ENCODE peak calls at places on chromosomes 6 and 20, in ten cellular contexts. E is K562; T is tibial nerve; X is aorta; G is tibial artery; M is CD8-positive, alpha-beta T cell; C is heart right ventricle; N is H9; S is A549; K is small intestine. U is an unnamed sample. For H3K9me3, the result is how much of the 10 kb centered on the place peaks cover.

GRCh38 chr6:30610065-30610464 is 7.0 kb downstream of the PPP1R10 start:
- DNase-seq in G (no peak), C (no peak), M (no peak), E (no peak), N (no peak), T (no peak), X (no peak), S (no peak), K (no peak), U (no peak)

GRCh38 chr6:6915813-6916547 is 191.8 kb upstream of the RREB1 start:
- DNase-seq in T (peak), G (peak), M (no peak), S (no peak), C (peak), X (no peak), E (no peak), K (peak), N (no peak), U (no peak)

GRCh38 chr6:68689910-68690309 is 54.8 kb downstream of the ADGRB3 start:
- DNase-seq in T (no peak), N (no peak), E (no peak), S (no peak), C (no peak), K (no peak), M (no peak), G (no peak), X (no peak), U (no peak)

GRCh38 chr6:93282521-93283031 is 136.8 kb downstream of the EPHA7 start:
- DNase-seq in M (no peak), T (no peak), C (peak), N (no peak), E (no peak), X (peak), G (no peak), S (no peak), K (no peak), U (no peak)

GRCh38 chr20:44911264-44911921 is 1.5 kb downstream of the PABPC1L start:
- DNase-seq in N (peak), G (no peak), K (no peak), T (peak), M (no peak), S (peak), C (no peak), E (peak), X (no peak), U (peak)

GRCh38 chr6:112203577-112204349 is 50.6 kb downstream of the LAMA4 start:
- DNase-seq in C (no peak), X (no peak), G (no peak), K (no peak), E (no peak), S (peak), T (no peak), N (no peak), M (no peak), U (no peak)

GRCh38 chr6:81031429-81031828 is 721.1 kb downstream of the TENT5A start:
- DNase-seq in M (no peak), T (no peak), S (no peak), X (no peak), N (no peak), K (no peak), C (no peak), E (no peak), G (no peak), U (no peak)

GRCh38 chr6:151403919-151404308 is 12.6 kb upstream of the ZBTB2 start:
- DNase-seq in N (no peak), C (no peak), E (no peak), K (no peak), S (no peak), G (no peak), M (no peak), X (no peak), T (no peak), U (no peak)

GRCh38 chr20:16423311-16424212 is 149.7 kb downstream of the KIF16B start:
- DNase-seq in K (no peak), T (no peak), N (no peak), E (no peak), G (no peak), S (no peak), C (no peak), M (no peak), X (no peak), U (no peak)

GRCh38 chr20:51003776-51004175 is 19.1 kb downstream of the KCNG1 start:
- DNase-seq in S (no peak), M (no peak), X (no peak), K (no peak), G (no peak), C (no peak), T (no peak), E (no peak), N (no peak), U (no peak)

GRCh38 chr6:73888050-73888449 is 192.0 kb downstream of the CD109 start:
- DNase-seq in C (no peak), G (no peak), M (no peak), K (no peak), E (no peak), S (no peak), T (no peak), X (no peak), N (no peak), U (no peak)

GRCh38 chr20:3705491-3705969 is 6.9 kb downstream of the SIGLEC1 start:
- DNase-seq in N (peak), S (no peak), M (no peak), G (no peak), K (no peak), C (no peak), E (no peak), X (no peak), T (no peak), U (no peak)

GRCh38 chr20:3707508-3707899 is 4.9 kb downstream of the SIGLEC1 start:
- DNase-seq in X (no peak), S (no peak), T (no peak), G (no peak), K (no peak), C (no peak), E (no peak), M (no peak), N (no peak), U (no peak)

GRCh38 chr20:3706774-3707507 is 5.5 kb downstream of the SIGLEC1 start:
- DNase-seq in M (no peak), T (no peak), E (no peak), G (peak), X (no peak), C (peak), K (no peak), N (peak), S (no peak), U (no peak)

GRCh38 chr20:3704085-3704484 is 8.3 kb downstream of the SIGLEC1 start:
- DNase-seq in E (no peak), M (no peak), G (no peak), K (no peak), C (no peak), S (no peak), T (no peak), N (peak), X (no peak), U (no peak)

DNA sequence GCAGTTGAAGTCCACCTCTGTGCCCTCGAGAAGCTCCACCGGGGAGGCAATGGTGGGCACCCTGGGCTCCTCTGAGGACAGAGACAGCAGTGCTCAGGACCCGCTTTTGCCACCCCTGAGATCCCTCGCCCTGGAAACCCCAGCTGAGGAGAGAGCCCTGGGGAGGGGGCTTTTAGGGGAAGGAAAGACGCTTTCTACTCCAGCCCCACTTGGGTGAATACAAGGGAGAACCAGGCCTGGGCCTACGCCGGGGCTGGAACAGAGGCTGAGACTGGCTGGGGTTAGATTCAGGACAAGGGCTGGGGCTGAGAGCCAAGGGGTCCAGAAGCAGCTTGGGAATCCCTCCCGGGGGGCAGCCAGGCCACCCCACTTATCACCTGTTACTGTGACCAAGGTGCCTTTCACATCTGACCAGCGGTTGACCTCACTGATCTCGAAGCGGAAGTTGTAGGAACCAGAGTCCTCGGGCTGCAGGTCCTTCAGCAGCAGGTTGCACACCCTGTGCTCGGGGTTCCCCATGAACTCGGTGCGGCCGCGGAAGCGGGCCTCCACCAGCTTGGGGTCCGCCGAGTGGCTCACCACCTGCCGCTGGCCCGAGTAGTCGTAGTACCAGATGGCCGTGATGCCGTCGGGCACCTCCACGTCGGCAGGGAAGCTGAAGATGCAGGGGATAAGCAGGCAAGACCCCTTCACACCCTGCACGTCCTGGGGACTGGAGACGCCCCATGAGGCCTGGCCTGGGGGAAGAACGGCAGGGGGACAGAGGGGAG is 6.2 kb downstream of the SIGLEC1 start:
- DNase-seq in K (no peak), G (no peak), T (no peak), N (peak), S (no peak), E (no peak), C (no peak), M (no peak), X (no peak), U (no peak)
- H3K27ac ChIP-seq in K (no peak), G (peak), T (no peak), N (no peak), S (no peak), E (no peak), C (no peak), M (no peak), X (no peak), U (no peak)

GRCh38 chr20:55800501-55800900 is 204.8 kb downstream of the CBLN4 start:
- DNase-seq in S (no peak), G (no peak), C (no peak), E (no peak), T (no peak), X (no peak), M (no peak), K (no peak), N (no peak), U (no peak)
- H3K9me3 ChIP-seq in S (under half), G (under half), C (under half), E (under half), T (under half), X (under half), M (under half), K (under half), N (under half), U (under half)

DNA sequence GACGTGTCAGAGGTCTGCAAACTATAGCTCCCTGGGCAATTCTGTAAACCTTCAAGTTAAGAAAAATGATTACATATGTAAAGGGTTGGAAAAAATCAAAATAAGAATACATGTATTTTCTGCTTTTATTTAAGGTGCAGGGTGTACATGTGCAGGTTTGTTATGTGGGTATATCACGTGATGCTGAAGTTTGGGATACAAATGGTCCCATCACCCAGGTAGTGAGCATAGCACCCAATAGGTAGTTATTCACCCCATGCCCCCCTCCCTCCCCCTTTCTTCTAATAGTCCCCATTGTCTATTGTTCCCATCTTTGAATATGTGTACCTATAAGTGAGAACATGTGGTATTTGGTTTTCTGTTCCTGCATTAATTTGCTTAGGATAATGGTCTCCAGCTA is 51.1 kb upstream of the GCM1 start:
- DNase-seq in E (no peak), X (no peak), G (no peak), T (no peak), M (no peak), S (no peak), K (no peak), N (no peak), C (no peak), U (no peak)
- H3K27ac ChIP-seq in E (no peak), X (no peak), G (no peak), T (no peak), M (no peak), S (no peak), K (no peak), N (no peak), C (no peak), U (no peak)

DNA sequence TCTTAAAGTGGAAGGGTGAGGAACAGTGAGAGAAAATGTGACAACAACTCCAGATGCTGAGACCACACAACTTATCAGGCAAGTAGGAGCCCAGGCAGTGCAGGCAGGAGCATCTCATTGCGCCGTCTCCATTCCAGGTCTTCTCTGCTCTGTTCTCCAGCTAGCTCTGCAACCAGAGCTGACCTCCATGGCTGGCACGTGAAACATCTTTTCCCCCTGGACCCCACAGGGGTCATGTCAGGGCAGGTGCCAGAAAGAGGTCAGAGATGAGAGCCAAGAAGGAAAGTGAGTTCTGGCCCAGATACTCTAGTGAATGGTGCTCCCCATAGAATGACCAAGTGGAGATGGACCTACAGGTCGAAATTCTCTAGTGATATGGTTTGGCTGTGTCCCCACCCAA is 281.4 kb downstream of the SMOC2 start:
- DNase-seq in N (no peak), E (no peak), G (no peak), C (no peak), T (no peak), K (no peak), S (no peak), M (no peak), X (no peak), U (no peak)
- H3K9me3 ChIP-seq in N (under half), E (under half), G (under half), C (under half), T (under half), K (under half), S (under half), M (under half), X (under half), U (under half)